ENCODE peak calls at places on chromosomes 3 and 15, in nine cellular contexts. L, K, I, U, S, N, F, W and E are unnamed samples.

GRCh38 chr3:154378311-154378710 is 51.7 kb downstream of the GPR149 start:
- DNase-seq in U (no peak), S (no peak), F (no peak), L (no peak), N (no peak), W (no peak), K (no peak), I (no peak), E (no peak)

GRCh38 chr3:13016083-13016725 is 57.0 kb downstream of the IQSEC1 start:
- DNase-seq in L (no peak), F (no peak), W (peak; percentile 81), U (no peak), N (no peak), I (no peak), S (no peak), K (peak; percentile 78), E (peak; percentile 83)

GRCh38 chr15:35450492-35450891 is 95.5 kb downstream of the DPH6 start:
- DNase-seq in L (no peak), K (no peak), F (no peak), I (no peak), N (no peak), U (no peak), S (no peak), W (no peak), E (no peak)

GRCh38 chr15:62618432-62618831 is 424.1 kb upstream of the TPM1 start:
- DNase-seq in S (no peak), F (no peak), N (no peak), W (no peak), K (no peak), I (no peak), U (no peak), L (peak; percentile 26), E (no peak)

GRCh38 chr3:16112910-16113504 is 61.5 kb upstream of the GALNT15 start:
- DNase-seq in K (no peak), N (no peak), I (no peak), U (no peak), L (no peak), W (no peak), S (no peak), F (no peak), E (no peak)

GRCh38 chr3:66495633-66496032 is 5.2 kb downstream of the LRIG1 start:
- DNase-seq in K (no peak), N (no peak), S (no peak), W (no peak), F (no peak), I (no peak), U (no peak), L (no peak), E (no peak)

GRCh38 chr3:160106905-160107861 is 118.0 kb upstream of the C3orf80 start:
- DNase-seq in S (no peak), U (no peak), I (no peak), L (no peak), N (no peak), K (peak; percentile 76), F (no peak), W (no peak), E (no peak)

GRCh38 chr3:113828605-113829004 is 10.0 kb upstream of the GRAMD1C start:
- DNase-seq in K (no peak), L (no peak), F (no peak), W (no peak), I (no peak), U (no peak), N (no peak), S (no peak), E (no peak)

GRCh38 chr15:101051291-101052030 is 132.3 kb downstream of the LRRK1 start:
- DNase-seq in I (peak; percentile 11), W (peak; percentile 60), K (no peak), S (no peak), F (no peak), N (no peak), U (no peak), L (no peak), E (peak; percentile 54)

GRCh38 chr15:65101418-65101890 is 13.5 kb downstream of the UBAP1L start:
- DNase-seq in N (peak; percentile 88), S (peak; percentile 22), L (peak; percentile 35), K (peak; percentile 64), F (no peak), I (peak; percentile 79), U (peak; percentile 24), W (peak; percentile 86), E (peak; percentile 78)

GRCh38 chr15:100612539-100612938 is 10.2 kb downstream of the ASB7 start:
- DNase-seq in F (no peak), U (no peak), K (no peak), N (no peak), I (no peak), L (no peak), S (no peak), W (no peak), E (no peak)

GRCh38 chr3:156654834-156655233 is 19.6 kb upstream of the TIPARP start:
- DNase-seq in I (no peak), N (no peak), K (no peak), L (no peak), U (no peak), W (no peak), F (no peak), S (no peak), E (no peak)

GRCh38 chr3:188941103-188941502 is 230.7 kb upstream of the TPRG1 start:
- DNase-seq in L (no peak), U (no peak), I (no peak), N (no peak), S (no peak), F (no peak), K (no peak), W (no peak), E (peak; percentile 65)

GRCh38 chr15:49380912-49381311 is 42.1 kb upstream of the FGF7 start:
- DNase-seq in F (no peak), W (no peak), K (no peak), U (no peak), S (no peak), L (no peak), N (no peak), I (no peak), E (no peak)

GRCh38 chr3:133136114-133137041 is 98.2 kb downstream of the TMEM108 start:
- DNase-seq in F (no peak), U (no peak), S (no peak), W (no peak), N (no peak), I (no peak), K (no peak), L (no peak), E (no peak)